ENCODE peak calls at places on chromosomes 4 and X, in seven cellular contexts. F is hepatocyte, O is fibroblast of the aortic adventitia, Z is RWPE1, P is omental fat pad, U is GM20000, D is AG04449. L is an unnamed sample.

GRCh38 chr4:168451331-168451730 is 29.0 kb downstream of the DDX60L start:
- DNase-seq in D (no peak), U (no peak), P (no peak), F (no peak), O (peak), Z (no peak), L (no peak)

GRCh38 chr4:48546336-48546735 is 56.3 kb downstream of the ZAR1 start:
- DNase-seq in O (peak), F (peak), P (no peak), Z (peak), D (no peak), U (no peak), L (peak)

GRCh38 chrX:120302434-120302833 is 8.8 kb downstream of the TMEM255A start:
- DNase-seq in D (no peak), F (peak), P (no peak), O (no peak), Z (no peak), U (peak), L (no peak)

GRCh38 chr4:1471443-1472147 is 65.4 kb upstream of the NKX1-1 start:
- DNase-seq in O (peak), F (no peak), P (no peak), Z (no peak), U (no peak), D (no peak), L (no peak)

GRCh38 chr4:128358231-128358902 is 70.8 kb upstream of the PGRMC2 start:
- DNase-seq in Z (no peak), O (peak), P (no peak), U (no peak), F (peak), D (peak), L (peak)

GRCh38 chrX:38004046-38004445 is 2.3 kb upstream of the SYTL5 start:
- DNase-seq in P (no peak), O (no peak), U (no peak), Z (no peak), F (no peak), D (no peak), L (no peak)

GRCh38 chr4:173919861-173920260 is 363.6 kb downstream of the FBXO8 start:
- DNase-seq in F (no peak), D (no peak), U (no peak), P (no peak), O (no peak), Z (no peak), L (no peak)

GRCh38 chrX:20547649-20548051 is 280.9 kb upstream of the RPS6KA3 start:
- DNase-seq in P (no peak), Z (no peak), O (peak), U (peak), F (peak), D (peak), L (no peak)

GRCh38 chr4:52837716-52838558 is 24.2 kb upstream of the RASL11B start:
- DNase-seq in F (peak), Z (peak), O (peak), P (no peak), U (no peak), D (no peak), L (no peak)

GRCh38 chr4:94757192-94758140 is at the start of gene BMPR1B:
- DNase-seq in P (no peak), Z (peak), D (no peak), O (peak), F (peak), U (peak), L (peak)

GRCh38 chrX:19592952-19593351 is 77.6 kb upstream of the MAP3K15 start:
- DNase-seq in U (no peak), Z (no peak), F (no peak), D (no peak), O (no peak), P (no peak), L (no peak)

GRCh38 chr4:110498420-110498819 is 22.5 kb downstream of the ENPEP start:
- DNase-seq in F (no peak), U (no peak), O (no peak), D (no peak), Z (no peak), P (no peak), L (no peak)

GRCh38 chr4:5524900-5525299 is 183.5 kb downstream of the EVC2 start:
- DNase-seq in D (peak), U (no peak), F (no peak), P (no peak), Z (no peak), O (peak), L (no peak)

GRCh38 chr4:145231906-145232700 is 51.7 kb upstream of the OTUD4 start:
- DNase-seq in D (peak), P (no peak), Z (no peak), F (no peak), O (peak), U (no peak), L (peak)

GRCh38 chrX:9456250-9457074 is 8.4 kb upstream of the TBL1X start:
- DNase-seq in Z (no peak), D (no peak), O (no peak), P (no peak), F (no peak), U (no peak), L (no peak)

GRCh38 chr4:66639361-66639760 is 905.9 kb downstream of the CENPC start:
- DNase-seq in O (peak), Z (no peak), D (no peak), P (no peak), U (no peak), F (no peak), L (no peak)

GRCh38 chr4:1055721-1056590 is 44.5 kb downstream of the FGFRL1 start:
- DNase-seq in F (peak), P (no peak), O (peak), D (no peak), U (peak), Z (no peak), L (no peak)

GRCh38 chr4:173370130-173370476 is 651 bp upstream of the SAP30 start:
- DNase-seq in F (no peak), D (no peak), Z (no peak), P (peak), U (peak), O (no peak), L (no peak)

GRCh38 chrX:105375816-105376215 is 155.3 kb upstream of the TEX13A start:
- DNase-seq in P (no peak), O (peak), D (no peak), Z (peak), F (no peak), U (no peak), L (no peak)

GRCh38 chr4:33850503-33850902 is 2393.8 kb downstream of the ARAP2 start:
- DNase-seq in D (no peak), Z (no peak), U (no peak), F (no peak), O (no peak), P (no peak), L (no peak)

GRCh38 chr4:78512357-78512920 is 39.1 kb upstream of the ANXA3 start:
- DNase-seq in D (no peak), O (peak), F (peak), Z (no peak), P (no peak), U (no peak), L (no peak)

GRCh38 chr4:1928356-1929235 is 57.4 kb downstream of the NSD2 start:
- DNase-seq in F (no peak), U (no peak), P (no peak), O (no peak), Z (no peak), D (no peak), L (no peak)

GRCh38 chr4:19205853-19206252 is 1045.9 kb upstream of the SLIT2 start:
- DNase-seq in O (no peak), D (no peak), Z (no peak), F (no peak), P (no peak), U (no peak), L (no peak)

GRCh38 chr4:47612116-47613023 is 127.3 kb downstream of the ATP10D start:
- DNase-seq in F (no peak), Z (no peak), O (peak), D (no peak), U (no peak), P (no peak), L (no peak)

GRCh38 chrX:131316260-131316659 is 27.2 kb upstream of the IGSF1 start:
- DNase-seq in P (no peak), U (no peak), F (no peak), Z (no peak), D (no peak), O (no peak), L (no peak)

DNA sequence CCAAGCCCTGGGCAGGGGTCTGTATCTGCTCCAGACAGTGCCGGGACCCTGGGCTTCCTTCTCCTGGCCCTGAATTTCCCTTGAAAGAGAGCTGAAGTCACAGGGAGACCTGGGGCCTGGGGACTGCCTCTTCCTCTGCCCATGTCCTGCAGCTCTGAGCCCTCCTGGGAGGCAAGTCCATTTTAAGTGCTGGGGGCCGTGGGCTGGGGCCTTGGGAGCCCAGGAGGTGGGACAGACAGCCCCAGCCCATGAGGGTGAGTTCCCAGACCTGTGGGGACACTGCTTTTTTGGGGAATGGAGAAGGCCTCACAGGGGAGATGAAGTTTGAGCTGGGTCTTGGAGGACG is 4.8 kb upstream of the CXCR3 start:
- DNase-seq in Z (no peak), U (no peak), O (no peak), D (no peak), P (no peak), F (no peak), L (no peak)
- TF ChIP-seq CTCF in Z (no peak), U (no peak), O (no peak), D (no peak), P (no peak), F (no peak), L (no peak)

GRCh38 chr4:160180206-160180605 is 1077.3 kb downstream of the RAPGEF2 start:
- DNase-seq in D (no peak), O (no peak), Z (peak), P (no peak), U (no peak), F (peak), L (no peak)

GRCh38 chr4:160175064-160175643 is 1072.3 kb downstream of the RAPGEF2 start:
- DNase-seq in O (no peak), D (no peak), U (no peak), F (no peak), Z (no peak), P (no peak), L (no peak)
- TF ChIP-seq CTCF in O (no peak), D (no peak), U (no peak), F (no peak), Z (no peak), P (no peak), L (no peak)

GRCh38 chrX:53284684-53285447 is 3.5 kb upstream of the IQSEC2 start:
- DNase-seq in F (peak), P (no peak), U (peak), D (no peak), O (peak), Z (no peak), L (no peak)
- TF ChIP-seq CTCF in F (peak), P (no peak), U (peak), D (peak), O (peak), Z (peak), L (peak)

GRCh38 chr4:25406081-25406692 is 29.1 kb downstream of the ANAPC4 start:
- DNase-seq in U (no peak), Z (no peak), P (no peak), D (no peak), F (no peak), O (peak), L (peak)

GRCh38 chr4:25413261-25413660 is 36.2 kb downstream of the ANAPC4 start:
- DNase-seq in Z (no peak), F (no peak), D (no peak), O (no peak), P (no peak), U (no peak), L (no peak)

GRCh38 chr4:25405453-25405852 is 28.4 kb downstream of the ANAPC4 start:
- DNase-seq in D (no peak), U (no peak), O (no peak), Z (no peak), P (no peak), F (no peak), L (no peak)

GRCh38 chr4:25410820-25411529 is 33.9 kb downstream of the ANAPC4 start:
- DNase-seq in Z (no peak), D (no peak), U (no peak), P (no peak), O (no peak), F (no peak), L (no peak)
- TF ChIP-seq CTCF in Z (no peak), D (no peak), U (no peak), P (no peak), O (no peak), F (no peak), L (no peak)

GRCh38 chr4:87566276-87566675 is 37.1 kb upstream of the SPARCL1 start:
- DNase-seq in F (no peak), U (no peak), P (no peak), D (no peak), O (no peak), Z (no peak), L (no peak)
- TF ChIP-seq CTCF in F (no peak), U (no peak), P (no peak), D (no peak), O (no peak), Z (no peak), L (no peak)

DNA sequence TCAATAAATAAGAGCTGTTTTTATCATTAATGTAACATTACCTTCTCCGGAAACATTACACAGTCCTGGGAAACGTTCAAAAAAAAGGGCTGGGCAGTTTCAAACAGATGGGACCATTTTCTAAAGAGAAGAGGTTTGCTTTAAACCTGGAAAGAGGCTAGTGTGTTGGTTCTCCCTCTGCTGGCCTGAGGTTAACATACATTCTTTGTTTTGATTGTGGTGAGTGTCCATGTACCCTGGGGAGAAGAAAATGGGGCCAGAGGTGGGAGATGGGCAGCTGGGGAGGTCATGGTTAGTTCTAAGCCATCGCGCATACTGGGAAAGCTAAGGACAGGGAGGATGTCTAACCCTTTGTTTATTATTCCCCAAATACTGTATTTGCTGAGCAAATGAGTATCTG is 194.7 kb downstream of the CPEB2 start:
- DNase-seq in P (no peak), F (peak), U (no peak), O (peak), Z (peak), D (no peak), L (no peak)
- TF ChIP-seq CTCF in P (no peak), F (peak), U (no peak), O (peak), Z (no peak), D (peak), L (peak)

GRCh38 chrX:40806511-40807220 is 71.3 kb upstream of the MED14 start:
- DNase-seq in P (no peak), U (no peak), F (no peak), Z (no peak), O (peak), D (no peak), L (no peak)

GRCh38 chrX:40805404-40805803 is 70.1 kb upstream of the MED14 start:
- DNase-seq in O (no peak), F (no peak), U (no peak), Z (no peak), P (no peak), D (no peak), L (no peak)

GRCh38 chrX:40808203-40808602 is 72.9 kb upstream of the MED14 start:
- DNase-seq in U (no peak), D (no peak), F (no peak), Z (no peak), O (no peak), P (no peak), L (no peak)

GRCh38 chrX:40809210-40809609 is 73.9 kb upstream of the MED14 start:
- DNase-seq in P (no peak), D (no peak), F (no peak), U (no peak), Z (no peak), O (no peak), L (no peak)

DNA sequence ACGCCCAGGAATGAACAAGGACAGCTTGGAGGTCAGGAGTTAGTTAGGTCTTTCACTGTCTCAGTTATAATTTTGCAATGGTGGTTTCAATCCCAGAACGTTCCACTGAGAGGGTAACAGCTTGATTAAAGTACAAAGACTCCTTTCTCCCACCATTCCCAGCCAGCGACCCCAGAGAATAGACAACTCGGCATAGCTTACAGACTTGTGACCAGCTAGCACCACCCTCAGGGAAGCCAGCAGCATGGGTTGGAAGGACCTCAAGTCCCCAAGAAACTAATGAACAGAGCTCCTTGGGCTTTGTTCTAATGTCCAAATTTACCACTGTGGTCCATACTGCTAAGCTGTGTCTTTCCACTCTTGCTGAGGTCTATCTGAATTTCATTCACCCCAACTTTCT is 72.0 kb upstream of the MED14 start:
- DNase-seq in O (no peak), U (no peak), D (no peak), F (no peak), P (no peak), Z (no peak), L (no peak)
- TF ChIP-seq CTCF in O (no peak), U (no peak), D (no peak), F (no peak), P (no peak), Z (no peak), L (no peak)

GRCh38 chrX:145396612-145397011 is 149.3 kb downstream of the SPANXN1 start:
- DNase-seq in D (no peak), U (no peak), P (no peak), F (no peak), O (no peak), Z (no peak), L (no peak)

GRCh38 chrX:145394344-145394743 is 147.0 kb downstream of the SPANXN1 start:
- DNase-seq in P (no peak), Z (no peak), U (no peak), D (no peak), F (no peak), O (no peak), L (no peak)

GRCh38 chrX:145393702-145394235 is 146.5 kb downstream of the SPANXN1 start:
- DNase-seq in Z (no peak), D (no peak), O (no peak), U (no peak), P (no peak), F (no peak), L (no peak)
- TF ChIP-seq CTCF in Z (no peak), D (no peak), O (peak), U (no peak), P (no peak), F (no peak), L (no peak)

GRCh38 chr4:155708782-155709181 is 42.1 kb downstream of the GUCY1A1 start:
- DNase-seq in Z (no peak), O (no peak), U (no peak), D (no peak), P (no peak), F (no peak), L (no peak)
- TF ChIP-seq CTCF in Z (no peak), O (no peak), U (no peak), D (no peak), P (no peak), F (no peak), L (no peak)

L was measured in AG04450.